ENCODE peak calls at places on chromosome 10, in four cellular contexts. One of them, this sample, is unnamed. For H3K27me3, the result is how much of the 10 kb centered on the place peaks cover.

GRCh38 chr10:14705548-14706234 is 69.0 kb downstream of the FAM107B start:
- DNase-seq in endothelial cell of umbilical vein: no peak
- DNase-seq in GM23248: no peak
- DNase-seq in hepatocyte: no peak
- DNase-seq in this sample: no peak

GRCh38 chr10:24920907-24921881 is 31.2 kb downstream of the PRTFDC1 start:
- DNase-seq in endothelial cell of umbilical vein: peak
- DNase-seq in GM23248: peak
- DNase-seq in hepatocyte: peak
- DNase-seq in this sample: peak

GRCh38 chr10:88074971-88075370 is 211.5 kb downstream of the PTEN start:
- DNase-seq in endothelial cell of umbilical vein: no peak
- DNase-seq in GM23248: no peak
- DNase-seq in hepatocyte: no peak
- DNase-seq in this sample: no peak

GRCh38 chr10:114068054-114068707 is 24.5 kb downstream of the ADRB1 start:
- DNase-seq in endothelial cell of umbilical vein: no peak
- DNase-seq in GM23248: peak
- DNase-seq in hepatocyte: no peak
- DNase-seq in this sample: no peak

GRCh38 chr10:85047979-85048378 is 719.6 kb downstream of the CCSER2 start:
- DNase-seq in endothelial cell of umbilical vein: no peak
- DNase-seq in GM23248: no peak
- DNase-seq in hepatocyte: no peak
- DNase-seq in this sample: no peak

GRCh38 chr10:78685466-78686163 is 383.2 kb upstream of the ZMIZ1 start:
- DNase-seq in endothelial cell of umbilical vein: no peak
- DNase-seq in GM23248: peak
- DNase-seq in hepatocyte: no peak
- DNase-seq in this sample: no peak

GRCh38 chr10:118373786-118374185 is 31.7 kb upstream of the FAM204A start:
- DNase-seq in endothelial cell of umbilical vein: peak
- DNase-seq in GM23248: peak
- DNase-seq in hepatocyte: no peak
- DNase-seq in this sample: no peak

GRCh38 chr10:19847321-19847720 is 31.1 kb downstream of the PLXDC2 start:
- DNase-seq in endothelial cell of umbilical vein: no peak
- DNase-seq in GM23248: peak
- DNase-seq in hepatocyte: peak
- DNase-seq in this sample: no peak

GRCh38 chr10:130974171-130974570 is 337.4 kb downstream of the TCERG1L start:
- DNase-seq in endothelial cell of umbilical vein: no peak
- DNase-seq in GM23248: no peak
- DNase-seq in hepatocyte: no peak
- DNase-seq in this sample: no peak

GRCh38 chr10:130894485-130894884 is 417.0 kb downstream of the TCERG1L start:
- DNase-seq in endothelial cell of umbilical vein: no peak
- DNase-seq in GM23248: no peak
- DNase-seq in hepatocyte: no peak
- DNase-seq in this sample: no peak

GRCh38 chr10:66837335-66837734 is 88.5 kb upstream of the LRRTM3 start:
- DNase-seq in endothelial cell of umbilical vein: no peak
- DNase-seq in GM23248: no peak
- DNase-seq in hepatocyte: no peak
- DNase-seq in this sample: no peak

GRCh38 chr10:38054361-38054797 is 39.8 kb upstream of the ZNF37A start:
- DNase-seq in endothelial cell of umbilical vein: no peak
- DNase-seq in GM23248: peak
- DNase-seq in hepatocyte: peak
- DNase-seq in this sample: no peak

GRCh38 chr10:14325325-14325955 is 5.3 kb downstream of the FRMD4A start:
- DNase-seq in endothelial cell of umbilical vein: peak
- DNase-seq in GM23248: peak
- DNase-seq in hepatocyte: peak
- DNase-seq in this sample: peak

GRCh38 chr10:103936022-103936421 is 18.0 kb upstream of the STN1 start:
- DNase-seq in endothelial cell of umbilical vein: no peak
- DNase-seq in GM23248: no peak
- DNase-seq in hepatocyte: no peak
- DNase-seq in this sample: no peak

GRCh38 chr10:11921800-11922387 is 98.7 kb downstream of the PROSER2 start:
- DNase-seq in endothelial cell of umbilical vein: peak
- DNase-seq in GM23248: no peak
- DNase-seq in hepatocyte: no peak
- DNase-seq in this sample: peak

GRCh38 chr10:44937201-44938005 is 22.2 kb upstream of the RASSF4 start:
- DNase-seq in endothelial cell of umbilical vein: no peak
- DNase-seq in GM23248: no peak
- DNase-seq in hepatocyte: no peak
- DNase-seq in this sample: no peak

DNA sequence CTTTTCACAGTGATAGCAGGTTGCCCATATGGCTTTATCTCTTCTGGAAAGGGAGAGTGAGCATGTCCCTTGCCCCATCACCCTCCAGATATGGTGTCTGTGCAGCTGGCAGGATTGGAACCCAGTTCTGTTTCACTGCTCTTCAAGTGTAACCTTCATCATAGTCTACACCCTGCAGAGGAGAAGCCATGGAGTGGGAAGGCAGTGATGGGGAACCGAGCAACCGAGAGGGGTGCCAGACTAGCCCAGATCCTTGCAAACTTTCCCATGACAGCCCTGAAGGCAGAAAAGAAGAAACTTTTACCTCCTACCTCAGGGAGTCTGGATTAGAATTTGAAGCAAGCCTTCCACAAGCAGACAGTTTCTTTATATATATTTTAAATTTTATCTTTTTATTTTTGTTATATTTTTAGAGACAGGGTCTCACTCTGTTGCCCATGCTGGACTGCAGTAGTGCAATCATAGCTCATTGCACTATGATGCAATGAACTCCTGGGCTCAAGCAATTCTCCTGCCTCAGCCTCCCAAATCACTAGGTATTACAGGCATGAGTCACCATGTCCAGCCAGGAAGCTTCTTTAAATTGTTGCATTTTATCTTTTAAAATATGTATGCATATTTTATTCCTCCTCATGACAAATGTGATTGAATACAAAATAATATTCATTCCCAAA is 133.3 kb downstream of the KCNMA1 start:
- DNase-seq in endothelial cell of umbilical vein: no peak
- DNase-seq in GM23248: peak
- DNase-seq in hepatocyte: no peak
- DNase-seq in this sample: no peak
- H3K27me3 ChIP-seq in endothelial cell of umbilical vein: under half
- H3K27me3 ChIP-seq in GM23248: under half
- H3K27me3 ChIP-seq in hepatocyte: under half
- H3K27me3 ChIP-seq in this sample: under half

GRCh38 chr10:91164520-91165065 is 55.9 kb upstream of the PCGF5 start:
- DNase-seq in endothelial cell of umbilical vein: no peak
- DNase-seq in GM23248: peak
- DNase-seq in hepatocyte: no peak
- DNase-seq in this sample: no peak
- H3K27me3 ChIP-seq in endothelial cell of umbilical vein: under half
- H3K27me3 ChIP-seq in GM23248: under half
- H3K27me3 ChIP-seq in hepatocyte: under half
- H3K27me3 ChIP-seq in this sample: under half

GRCh38 chr10:101292194-101293006 is 61.6 kb upstream of the BTRC start:
- DNase-seq in endothelial cell of umbilical vein: peak
- DNase-seq in GM23248: peak
- DNase-seq in hepatocyte: peak
- DNase-seq in this sample: no peak

GRCh38 chr10:101289541-101289940 is 60.3 kb upstream of the LBX1 start:
- DNase-seq in endothelial cell of umbilical vein: no peak
- DNase-seq in GM23248: no peak
- DNase-seq in hepatocyte: no peak
- DNase-seq in this sample: no peak

GRCh38 chr10:101291254-101292193 is 62.3 kb upstream of the LBX1 start:
- DNase-seq in endothelial cell of umbilical vein: peak
- DNase-seq in GM23248: peak
- DNase-seq in hepatocyte: peak
- DNase-seq in this sample: peak

GRCh38 chr10:101287922-101288638 is 58.8 kb upstream of the LBX1 start:
- DNase-seq in endothelial cell of umbilical vein: peak
- DNase-seq in GM23248: no peak
- DNase-seq in hepatocyte: no peak
- DNase-seq in this sample: no peak

GRCh38 chr10:101290415-101290814 is 61.2 kb upstream of the LBX1 start:
- DNase-seq in endothelial cell of umbilical vein: no peak
- DNase-seq in GM23248: no peak
- DNase-seq in hepatocyte: no peak
- DNase-seq in this sample: no peak
- H3K27me3 ChIP-seq in endothelial cell of umbilical vein: half or more
- H3K27me3 ChIP-seq in GM23248: half or more
- H3K27me3 ChIP-seq in hepatocyte: half or more
- H3K27me3 ChIP-seq in this sample: half or more

DNA sequence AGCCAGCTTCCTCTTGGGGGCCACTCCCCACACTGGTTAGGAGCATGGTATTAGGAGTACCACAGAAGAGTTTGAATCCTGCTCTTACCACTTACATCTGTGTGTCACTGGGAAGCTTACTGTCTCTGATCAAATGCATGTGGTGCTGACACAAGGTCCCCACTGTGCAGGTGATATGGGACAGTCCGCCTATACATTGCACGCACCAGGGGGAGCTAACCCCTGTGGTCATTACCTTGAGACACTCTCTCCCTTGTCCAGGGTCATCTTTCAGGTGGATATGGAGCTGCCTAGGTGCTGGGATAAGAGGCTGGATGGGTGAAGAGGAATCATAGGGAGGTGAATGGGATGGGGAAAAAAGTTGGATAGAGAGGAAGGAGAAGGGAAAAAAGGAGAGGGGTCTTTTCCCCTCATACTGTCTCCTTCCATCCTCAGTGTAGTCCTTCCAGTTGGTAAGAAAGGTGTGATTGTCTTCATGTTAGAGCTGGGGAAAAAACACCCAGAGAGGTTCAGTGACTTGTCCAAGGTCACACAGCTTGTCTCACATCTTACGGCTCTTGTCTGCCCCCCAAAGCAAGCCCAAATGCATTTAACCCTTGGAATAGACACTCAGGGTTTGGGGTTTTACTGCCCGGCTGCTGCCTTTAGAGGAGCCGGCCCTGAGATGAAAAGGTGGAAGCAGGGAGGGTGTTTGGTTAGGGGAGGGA is 125.9 kb downstream of the CDH23 start:
- DNase-seq in endothelial cell of umbilical vein: no peak
- DNase-seq in GM23248: no peak
- DNase-seq in hepatocyte: no peak
- DNase-seq in this sample: no peak
- H3K27me3 ChIP-seq in endothelial cell of umbilical vein: under half
- H3K27me3 ChIP-seq in GM23248: under half
- H3K27me3 ChIP-seq in hepatocyte: under half
- H3K27me3 ChIP-seq in this sample: under half

DNA sequence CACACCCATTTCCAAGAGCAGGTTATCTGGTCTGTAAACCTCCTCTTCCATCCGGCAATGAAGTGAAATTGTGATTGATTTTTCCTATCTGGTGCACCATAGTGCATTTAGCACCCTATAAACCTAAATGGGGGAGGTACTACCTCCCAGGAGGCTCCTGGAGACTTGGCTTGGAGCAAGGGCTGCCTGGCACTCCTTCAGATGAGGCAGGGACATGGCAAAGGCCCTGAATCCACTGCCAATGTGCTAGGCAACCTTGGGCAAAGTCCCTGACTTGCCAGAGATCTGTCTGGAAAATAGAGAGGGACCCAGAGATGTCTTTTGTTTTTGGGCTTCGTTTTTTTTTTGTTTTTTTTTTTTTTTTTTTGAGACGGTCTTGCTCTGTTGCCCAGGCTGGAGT is 6.7 kb upstream of the GRID1 start:
- DNase-seq in endothelial cell of umbilical vein: no peak
- DNase-seq in GM23248: no peak
- DNase-seq in hepatocyte: no peak
- DNase-seq in this sample: no peak
- H3K27me3 ChIP-seq in endothelial cell of umbilical vein: under half
- H3K27me3 ChIP-seq in GM23248: under half
- H3K27me3 ChIP-seq in hepatocyte: half or more
- H3K27me3 ChIP-seq in this sample: half or more

DNA sequence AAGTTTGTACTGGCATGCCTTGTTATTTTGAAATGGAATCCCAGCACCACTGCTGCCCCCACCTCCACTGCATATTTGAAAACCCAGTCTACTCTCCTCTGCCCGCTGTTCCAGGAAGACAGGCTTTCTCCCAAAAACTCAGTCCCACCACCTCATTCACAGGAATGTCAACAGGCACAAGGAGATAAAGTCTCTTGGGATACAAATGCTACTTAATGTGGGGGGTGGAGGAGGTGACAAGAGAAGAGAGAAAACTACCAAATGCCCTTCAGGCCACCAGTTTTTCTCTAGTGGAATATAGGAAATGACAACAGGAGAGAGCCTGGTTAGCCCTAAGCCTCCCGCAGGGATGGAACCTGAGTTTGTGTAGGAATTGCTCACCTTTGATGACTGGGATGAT is 1.0 kb upstream of the COL13A1 start:
- DNase-seq in endothelial cell of umbilical vein: no peak
- DNase-seq in GM23248: no peak
- DNase-seq in hepatocyte: no peak
- DNase-seq in this sample: no peak
- H3K27me3 ChIP-seq in endothelial cell of umbilical vein: under half
- H3K27me3 ChIP-seq in GM23248: under half
- H3K27me3 ChIP-seq in hepatocyte: under half
- H3K27me3 ChIP-seq in this sample: under half

GRCh38 chr10:58951750-58952149 is 224.7 kb upstream of the PHYHIPL start:
- DNase-seq in endothelial cell of umbilical vein: no peak
- DNase-seq in GM23248: peak
- DNase-seq in hepatocyte: peak
- DNase-seq in this sample: no peak

GRCh38 chr10:58952747-58953466 is 223.5 kb upstream of the PHYHIPL start:
- DNase-seq in endothelial cell of umbilical vein: peak
- DNase-seq in GM23248: peak
- DNase-seq in hepatocyte: peak
- DNase-seq in this sample: peak

GRCh38 chr10:58955615-58956014 is 220.8 kb upstream of the PHYHIPL start:
- DNase-seq in endothelial cell of umbilical vein: no peak
- DNase-seq in GM23248: no peak
- DNase-seq in hepatocyte: no peak
- DNase-seq in this sample: no peak

GRCh38 chr10:58952162-58952561 is 224.3 kb upstream of the PHYHIPL start:
- DNase-seq in endothelial cell of umbilical vein: no peak
- DNase-seq in GM23248: peak
- DNase-seq in hepatocyte: peak
- DNase-seq in this sample: no peak

DNA sequence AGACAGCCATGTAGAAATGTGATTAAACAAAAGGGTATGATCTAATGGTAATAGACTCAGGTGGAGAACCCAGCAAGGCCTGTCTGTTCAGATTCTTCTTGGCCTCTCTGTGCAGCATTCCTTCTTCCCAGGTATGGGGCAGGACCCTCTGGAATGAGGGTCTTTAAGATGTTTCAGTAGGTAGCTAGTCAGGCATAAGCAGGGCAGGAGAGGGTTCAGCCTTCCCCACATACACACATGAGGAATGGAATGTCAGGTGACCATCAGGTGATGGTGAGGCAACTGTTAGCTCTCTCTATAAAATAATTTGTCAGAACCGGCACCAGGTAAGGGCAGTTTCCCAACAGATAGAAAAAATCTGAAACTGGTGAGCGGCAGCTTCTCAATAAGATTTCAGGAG is 222.3 kb upstream of the PHYHIPL start:
- DNase-seq in endothelial cell of umbilical vein: no peak
- DNase-seq in GM23248: no peak
- DNase-seq in hepatocyte: no peak
- DNase-seq in this sample: no peak
- H3K27me3 ChIP-seq in endothelial cell of umbilical vein: under half
- H3K27me3 ChIP-seq in GM23248: under half
- H3K27me3 ChIP-seq in hepatocyte: under half
- H3K27me3 ChIP-seq in this sample: under half

This sample was measured in transverse colon.